ENCODE peak calls at places on chromosomes 3 and 15, in ten cellular contexts. L is GM06990, E is PC-3, Z is nucleus accumbens, I is T1000, T is fibroblast of the conjunctiva, B is midbrain, F is astrocyte of the spinal cord, W is AG08395, X is GM13977. K is an unnamed sample.

GRCh38 chr3:45253316-45253715 is 27.2 kb upstream of the TMEM158 start:
- DNase-seq in L (no peak), E (no peak), Z (no peak), I (no peak), T (no peak), B (no peak), F (no peak), W (no peak), X (no peak), K (peak; percentile 45)

GRCh38 chr3:139774570-139775302 is 97.0 kb upstream of the NMNAT3 start:
- DNase-seq in L (no peak), E (no peak), Z (no peak), I (no peak), T (no peak), B (no peak), F (peak; percentile 65), W (peak; percentile 25), X (no peak), K (no peak)

GRCh38 chr15:32096867-32097266 is 66.6 kb downstream of the CHRNA7 start:
- DNase-seq in L (no peak), E (no peak), Z (no peak), I (no peak), T (no peak), B (no peak), F (no peak), W (no peak), X (no peak), K (no peak)

GRCh38 chr3:143157957-143158548 is 38.5 kb downstream of the CHST2 start:
- DNase-seq in L (peak; percentile 62), E (peak; percentile 2), Z (no peak), I (no peak), T (no peak), B (no peak), F (no peak), W (no peak), X (peak; percentile 38), K (no peak)

GRCh38 chr15:64855206-64856000 is 13.7 kb downstream of the PLEKHO2 start:
- DNase-seq in L (no peak), E (no peak), Z (no peak), I (no peak), T (no peak), B (no peak), F (no peak), W (peak; percentile 60), X (no peak), K (peak; percentile 56)

GRCh38 chr3:166362698-166363097 is 525.5 kb upstream of the BCHE start:
- DNase-seq in L (no peak), E (peak; percentile 46), Z (no peak), I (no peak), T (no peak), B (no peak), F (no peak), W (no peak), X (no peak), K (no peak)

GRCh38 chr15:77454265-77454664 is 33.6 kb downstream of the HMG20A start:
- DNase-seq in L (no peak), E (no peak), Z (no peak), I (no peak), T (no peak), B (no peak), F (no peak), W (no peak), X (no peak), K (no peak)

GRCh38 chr3:31462050-31462569 is 70.6 kb upstream of the STT3B start:
- DNase-seq in L (peak; percentile 44), E (no peak), Z (no peak), I (no peak), T (no peak), B (no peak), F (no peak), W (no peak), X (peak; percentile 54), K (no peak)

GRCh38 chr15:58227706-58228543 is 89.7 kb downstream of the AQP9 start:
- DNase-seq in L (no peak), E (peak; percentile 83), Z (no peak), I (peak; percentile 32), T (peak; percentile 74), B (peak; percentile 75), F (peak; percentile 85), W (peak; percentile 66), X (peak; percentile 53), K (peak; percentile 49)

GRCh38 chr3:12265558-12265957 is 23.3 kb upstream of the PPARG start:
- DNase-seq in L (no peak), E (no peak), Z (no peak), I (no peak), T (no peak), B (no peak), F (no peak), W (no peak), X (no peak), K (no peak)

GRCh38 chr3:98731720-98732238 is 31.4 kb upstream of the ST3GAL6 start:
- DNase-seq in L (no peak), E (no peak), Z (no peak), I (no peak), T (no peak), B (no peak), F (peak; percentile 5), W (no peak), X (no peak), K (no peak)

GRCh38 chr15:57957113-57957512 is 108.4 kb downstream of the ALDH1A2 start:
- DNase-seq in L (no peak), E (no peak), Z (no peak), I (no peak), T (no peak), B (no peak), F (no peak), W (no peak), X (no peak), K (no peak)

GRCh38 chr3:151135548-151136337 is 50.3 kb downstream of the MED12L start:
- DNase-seq in L (no peak), E (peak; percentile 35), Z (no peak), I (no peak), T (no peak), B (no peak), F (no peak), W (no peak), X (no peak), K (no peak)

GRCh38 chr15:65008989-65009388 is 19.3 kb upstream of the SPG21 start:
- DNase-seq in L (no peak), E (no peak), Z (no peak), I (no peak), T (no peak), B (no peak), F (no peak), W (peak; percentile 19), X (no peak), K (no peak)

GRCh38 chr3:52006017-52006819 is 10.5 kb upstream of the RPL29 start:
- DNase-seq in L (no peak), E (no peak), Z (no peak), I (no peak), T (no peak), B (no peak), F (no peak), W (no peak), X (no peak), K (no peak)

GRCh38 chr3:129313983-129314756 is 35.5 kb downstream of the HMCES start:
- DNase-seq in L (no peak), E (peak; percentile 23), Z (no peak), I (no peak), T (no peak), B (no peak), F (peak; percentile 25), W (peak; percentile 60), X (no peak), K (peak; percentile 66)

GRCh38 chr15:90201944-90202375 is 830 bp downstream of the SEMA4B start:
- DNase-seq in L (no peak), E (no peak), Z (no peak), I (no peak), T (no peak), B (no peak), F (no peak), W (no peak), X (peak; percentile 47), K (peak; percentile 67)

GRCh38 chr15:57419335-57419734 is 43.0 kb downstream of the CGNL1 start:
- DNase-seq in L (no peak), E (no peak), Z (no peak), I (no peak), T (no peak), B (no peak), F (no peak), W (no peak), X (no peak), K (no peak)

GRCh38 chr3:30098206-30098605 is 508.2 kb upstream of the TGFBR2 start:
- DNase-seq in L (no peak), E (no peak), Z (no peak), I (no peak), T (no peak), B (no peak), F (peak; percentile 25), W (no peak), X (no peak), K (no peak)

GRCh38 chr3:157464283-157464682 is 27.6 kb downstream of the PTX3 start:
- DNase-seq in L (no peak), E (no peak), Z (no peak), I (no peak), T (no peak), B (no peak), F (no peak), W (no peak), X (no peak), K (no peak)

GRCh38 chr3:170689218-170689874 is 103.5 kb upstream of the SLC7A14 start:
- DNase-seq in L (no peak), E (peak; percentile 92), Z (no peak), I (peak; percentile 47), T (peak; percentile 79), B (no peak), F (peak; percentile 67), W (peak; percentile 94), X (no peak), K (peak; percentile 84)